ENCODE peak calls at places on chromosomes 4 and X, in four cellular contexts. P is tibial artery; I is cardiac muscle cell; O is CD4-positive, CD25-positive, alpha-beta regulatory T cell. L is an unnamed sample. For H3K27me3, the result is how much of the 10 kb centered on the place peaks cover.

GRCh38 chr4:42397635-42398447 is 553 bp downstream of the SHISA3 start:
- DNase-seq in P (no peak), I (peak), O (peak), L (no peak)

GRCh38 chrX:115560211-115560977 is 580 bp upstream of the PLS3 start:
- DNase-seq in P (no peak), I (peak), O (no peak), L (no peak)

GRCh38 chr4:11470709-11471441 is 42.2 kb upstream of the HS3ST1 start:
- DNase-seq in P (no peak), I (no peak), O (no peak), L (no peak)

GRCh38 chrX:154712781-154713391 is 38.0 kb downstream of the GAB3 start:
- DNase-seq in P (no peak), I (peak), O (peak), L (no peak)

GRCh38 chr4:20773144-20773997 is 73.1 kb downstream of the PACRGL start:
- DNase-seq in P (peak), I (peak), O (peak), L (no peak)

GRCh38 chr4:88964450-88964849 is 92.5 kb downstream of the FAM13A start:
- DNase-seq in P (no peak), I (peak), O (no peak), L (no peak)

GRCh38 chr4:17889692-17890091 is 78.9 kb downstream of the NCAPG start:
- DNase-seq in P (no peak), I (peak), O (no peak), L (no peak)

GRCh38 chr4:153318696-153319320 is 25.7 kb upstream of the MND1 start:
- DNase-seq in P (no peak), I (peak), O (peak), L (no peak)

GRCh38 chr4:2866160-2866861 is 22.7 kb downstream of the ADD1 start:
- DNase-seq in P (no peak), I (no peak), O (no peak), L (no peak)

GRCh38 chrX:71214604-71215334 is 8.3 kb upstream of the GJB1 start:
- DNase-seq in P (no peak), I (no peak), O (no peak), L (no peak)

GRCh38 chrX:53018627-53019026 is 30.0 kb upstream of the GPR173 start:
- DNase-seq in P (no peak), I (no peak), O (no peak), L (no peak)

GRCh38 chrX:124641737-124642491 is 295.6 kb downstream of the SH2D1A start:
- DNase-seq in P (no peak), I (no peak), O (no peak), L (no peak)

GRCh38 chrX:65871671-65872311 is 168.1 kb downstream of the VSIG4 start:
- DNase-seq in P (peak), I (peak), O (peak), L (no peak)

GRCh38 chrX:48918644-48919340 is at the start of gene PIM2:
- DNase-seq in P (peak), I (peak), O (peak), L (peak)

GRCh38 chrX:130592204-130592603 is 190.4 kb downstream of the RBMX2 start:
- DNase-seq in P (no peak), I (no peak), O (no peak), L (no peak)

DNA sequence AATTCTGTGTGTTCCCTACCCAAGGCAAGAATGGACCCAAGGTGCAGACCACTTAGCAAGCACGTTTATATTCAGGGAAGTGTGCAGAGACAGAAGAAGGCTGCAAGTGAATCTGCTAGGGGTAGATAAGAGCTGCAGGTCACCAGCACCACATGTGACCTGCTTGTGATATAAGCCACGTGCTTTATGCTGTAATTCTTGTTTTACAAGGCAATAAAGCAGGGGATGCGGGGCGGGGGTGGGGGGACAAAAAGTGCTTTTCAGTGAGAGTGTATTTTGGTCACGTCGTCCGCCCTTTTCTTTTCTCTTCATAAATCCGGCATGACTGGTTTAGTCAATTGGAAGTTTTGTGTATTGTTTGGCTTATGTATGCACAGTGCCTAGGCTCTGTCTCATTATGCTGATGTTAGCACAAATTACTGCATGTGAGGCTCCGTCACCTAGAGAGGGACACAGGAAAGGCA is 192.7 kb downstream of the RBMX2 start:
- DNase-seq in P (no peak), I (no peak), O (no peak), L (no peak)
- H3K27ac ChIP-seq in P (no peak), I (no peak), O (no peak), L (peak)

DNA sequence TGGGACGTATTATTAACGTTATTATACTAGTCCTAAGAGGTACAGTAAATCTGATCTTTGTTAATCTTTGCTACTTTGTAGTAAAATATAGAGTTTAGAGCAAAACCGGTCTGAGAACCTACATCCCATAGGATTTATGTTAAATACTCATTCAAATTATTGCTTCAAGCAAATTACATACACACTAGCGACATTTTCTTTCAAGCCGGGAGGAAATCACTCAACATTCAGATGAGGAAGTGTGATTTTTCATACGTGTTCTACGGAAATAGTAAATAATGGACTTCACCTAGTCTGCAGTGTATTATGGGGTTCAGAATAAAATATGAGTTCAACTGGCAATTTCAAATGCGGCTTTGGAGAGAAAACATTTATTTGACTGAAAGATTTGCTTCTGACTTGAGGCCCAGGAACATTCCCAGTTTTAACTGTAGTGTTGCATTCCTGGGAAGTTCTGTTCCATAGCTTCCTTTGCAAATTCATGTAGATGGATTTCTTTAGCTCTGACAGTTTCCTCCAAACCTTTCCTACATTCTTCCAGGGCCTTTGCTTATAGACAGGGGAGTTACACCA is 5.2 kb upstream of the HAND2 start:
- DNase-seq in P (no peak), I (no peak), O (no peak), L (no peak)
- H3K27me3 ChIP-seq in P (under half), I (half or more), O (half or more), L (half or more)

DNA sequence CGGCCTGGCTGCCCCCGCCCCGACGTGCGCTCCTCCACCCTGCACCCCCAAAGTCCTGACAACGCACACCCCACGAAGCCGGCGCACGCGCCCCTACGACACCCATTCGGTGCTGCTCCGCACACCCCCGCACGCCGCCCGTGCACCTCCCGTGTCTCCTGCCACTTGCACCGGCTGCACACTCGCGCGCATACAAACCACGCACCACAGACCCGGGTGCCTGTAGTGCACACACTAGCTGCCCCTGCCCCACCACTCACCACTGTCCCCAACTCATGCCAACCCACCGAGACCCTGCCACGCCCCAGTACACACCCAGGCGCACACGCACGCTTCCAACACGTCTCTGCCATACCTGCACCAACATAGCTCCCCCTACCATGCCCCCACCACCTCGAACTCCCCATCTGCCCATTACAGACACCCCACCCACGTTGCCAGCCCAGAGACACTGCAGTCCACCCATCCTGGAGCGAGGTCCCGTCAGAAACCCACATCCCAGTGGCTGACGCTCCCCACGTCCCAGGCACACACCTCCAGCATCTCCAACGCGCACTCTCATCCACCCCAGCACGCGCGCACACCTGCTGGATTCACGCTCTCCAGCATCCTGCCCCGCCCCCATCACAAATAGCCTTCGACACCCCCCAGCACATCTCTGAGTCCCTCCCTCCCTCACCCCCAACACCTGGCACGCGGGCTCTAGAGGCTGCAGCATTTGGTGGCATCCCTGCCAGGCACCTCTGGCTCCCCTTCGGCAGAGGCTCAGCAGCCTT is 4.2 kb upstream of the DUSP9 start:
- DNase-seq in P (no peak), I (no peak), O (no peak), L (no peak)
- H3K4me3 ChIP-seq in P (no peak), I (peak), O (no peak), L (peak)

GRCh38 chr4:80091688-80092087 is 18.7 kb upstream of the ANTXR2 start:
- DNase-seq in P (no peak), I (no peak), O (no peak), L (no peak)

GRCh38 chr4:80092088-80092487 is 19.1 kb upstream of the ANTXR2 start:
- DNase-seq in P (no peak), I (no peak), O (no peak), L (no peak)

GRCh38 chr4:80092847-80093246 is 19.8 kb upstream of the ANTXR2 start:
- DNase-seq in P (no peak), I (no peak), O (no peak), L (no peak)

GRCh38 chr4:80094191-80094590 is 21.2 kb upstream of the ANTXR2 start:
- DNase-seq in P (no peak), I (peak), O (no peak), L (no peak)

DNA sequence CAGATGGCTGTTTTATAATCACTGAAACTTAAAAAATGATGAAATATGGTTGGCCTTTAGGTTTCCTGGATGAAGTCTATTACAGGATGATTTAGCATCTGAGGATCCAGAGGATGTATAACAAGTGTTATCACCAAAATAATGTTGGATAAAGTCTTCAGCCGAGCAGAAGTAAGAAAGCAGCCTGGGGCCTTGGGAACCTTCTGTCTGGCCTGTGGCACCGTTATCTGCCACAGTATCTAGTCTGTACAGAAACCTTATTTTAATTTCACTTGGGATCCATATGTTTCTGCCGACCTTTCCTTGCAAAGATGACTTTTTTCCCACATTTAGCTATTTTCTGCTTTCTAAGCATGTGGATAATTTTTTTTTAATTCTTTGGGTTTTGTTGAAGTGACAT is 20.5 kb upstream of the ANTXR2 start:
- DNase-seq in P (no peak), I (no peak), O (no peak), L (no peak)
- H3K27ac ChIP-seq in P (no peak), I (no peak), O (no peak), L (no peak)

DNA sequence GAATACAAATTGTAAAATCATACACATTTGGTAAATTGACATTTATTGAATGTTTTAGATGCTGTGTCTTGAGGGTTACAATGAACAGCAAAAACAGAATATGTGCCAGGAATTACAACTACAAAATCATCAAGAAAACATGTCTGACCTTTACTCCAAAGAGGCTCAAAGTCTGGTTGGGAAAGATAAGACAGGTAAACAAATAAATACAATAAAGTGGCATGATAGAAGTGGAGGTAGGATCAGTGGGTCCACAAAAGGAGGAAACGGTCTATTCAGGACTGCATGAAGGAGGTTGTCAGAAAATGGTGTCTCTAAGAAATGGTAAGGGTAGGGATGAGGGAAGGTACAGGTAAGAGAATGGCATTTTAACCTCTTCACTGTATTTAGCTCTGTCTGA is 3.8 kb downstream of the ARHGEF38 start:
- DNase-seq in P (no peak), I (no peak), O (no peak), L (no peak)
- H3K27me3 ChIP-seq in P (under half), I (half or more), O (under half), L (under half)

GRCh38 chr4:37243722-37244582 is 591 bp upstream of the NWD2 start:
- DNase-seq in P (no peak), I (peak), O (peak), L (no peak)
- H3K4me3 ChIP-seq in P (no peak), I (peak), O (no peak), L (peak)